ENCODE peak calls at places on chromosomes 13 and 19, in five cellular contexts. I, B, P, Z and M are unnamed samples.

GRCh38 chr19:35498984-35499383 is 8.7 kb upstream of the KRTDAP start:
- DNase-seq in I (no peak), B (no peak), P (no peak), Z (no peak), M (no peak)

GRCh38 chr13:106151056-106151699 is 384.3 kb downstream of the EFNB2 start:
- DNase-seq in I (no peak), B (no peak), P (no peak), Z (peak; percentile 99), M (no peak)

GRCh38 chr13:80196756-80197155 is 144.2 kb downstream of the SPRY2 start:
- DNase-seq in I (no peak), B (no peak), P (no peak), Z (peak; percentile 47), M (no peak)

GRCh38 chr19:42480335-42481095 is 37.8 kb upstream of the CXCL17 start:
- DNase-seq in I (no peak), B (no peak), P (no peak), Z (peak; percentile 64), M (peak; percentile 31)

GRCh38 chr19:718251-719024 is 9.7 kb downstream of the PALM start:
- DNase-seq in I (no peak), B (no peak), P (no peak), Z (no peak), M (no peak)

GRCh38 chr13:110683203-110683883 is 22.6 kb downstream of the CARS2 start:
- DNase-seq in I (no peak), B (no peak), P (no peak), Z (peak; percentile 21), M (no peak)

GRCh38 chr13:109610517-109610916 is 175.9 kb downstream of the IRS2 start:
- DNase-seq in I (peak; percentile 26), B (peak; percentile 13), P (peak; percentile 46), Z (peak; percentile 0), M (peak; percentile 5)

GRCh38 chr13:76991432-76991795 is 467 bp upstream of the CLN5 start:
- DNase-seq in I (no peak), B (peak; percentile 43), P (peak; percentile 52), Z (no peak), M (peak; percentile 20)

GRCh38 chr19:37953125-37953524 is 46.1 kb downstream of the SIPA1L3 start:
- DNase-seq in I (no peak), B (no peak), P (no peak), Z (no peak), M (no peak)

GRCh38 chr13:30829145-30829544 is 76.9 kb upstream of the MEDAG start:
- DNase-seq in I (no peak), B (no peak), P (no peak), Z (peak; percentile 95), M (no peak)

GRCh38 chr19:4371898-4372629 is 28.3 kb downstream of the SH3GL1 start:
- DNase-seq in I (no peak), B (no peak), P (no peak), Z (no peak), M (no peak)

GRCh38 chr19:38734426-38735256 is 9.6 kb downstream of the CAPN12 start:
- DNase-seq in I (no peak), B (no peak), P (peak; percentile 52), Z (peak; percentile 48), M (peak; percentile 81)

GRCh38 chr19:14361824-14362223 is 19.4 kb upstream of the ADGRE5 start:
- DNase-seq in I (no peak), B (peak; percentile 60), P (no peak), Z (no peak), M (no peak)

GRCh38 chr13:20002766-20003165 is 44.2 kb downstream of the ZMYM2 start:
- DNase-seq in I (no peak), B (no peak), P (no peak), Z (no peak), M (no peak)

GRCh38 chr13:44523176-44524017 is 52.7 kb downstream of the TSC22D1 start:
- DNase-seq in I (no peak), B (no peak), P (no peak), Z (peak; percentile 50), M (peak; percentile 53)

GRCh38 chr19:29805026-29805925 is 6.5 kb upstream of the CCNE1 start:
- DNase-seq in I (no peak), B (no peak), P (no peak), Z (peak; percentile 70), M (peak; percentile 5)

GRCh38 chr13:106561551-106562170 is 6.3 kb downstream of the ARGLU1 start:
- DNase-seq in I (no peak), B (peak; percentile 23), P (no peak), Z (peak; percentile 6), M (no peak)

GRCh38 chr13:32079586-32079985 is 48.0 kb downstream of the FRY start:
- DNase-seq in I (no peak), B (no peak), P (no peak), Z (no peak), M (no peak)

GRCh38 chr19:10116866-10117616 is 2.7 kb downstream of the EIF3G start:
- DNase-seq in I (no peak), B (no peak), P (no peak), Z (no peak), M (no peak)

GRCh38 chr19:34350161-34350561 is 14.8 kb upstream of the GPI start:
- DNase-seq in I (no peak), B (peak; percentile 59), P (no peak), Z (no peak), M (no peak)

GRCh38 chr19:2307518-2308012 is 389 bp downstream of the LINGO3 start:
- DNase-seq in I (no peak), B (no peak), P (no peak), Z (no peak), M (no peak)

GRCh38 chr13:95842898-95843297 is 166.0 kb downstream of the DNAJC3 start:
- DNase-seq in I (no peak), B (no peak), P (no peak), Z (no peak), M (no peak)